ENCODE peak calls at places on chromosome 18, in ten cellular contexts. W is SK-N-SH, F is HFF-Myc, V is astrocyte, Z is PC-9, H is brain microvascular endothelial cell, D is AG09309, O is GM12878, A is osteocyte, G is fibroblast of mammary gland. E is an unnamed sample.

GRCh38 chr18:4821801-4822200 is 366.7 kb upstream of the DLGAP1 start:
- DNase-seq in W (no peak), F (no peak), V (no peak), Z (no peak), H (no peak), D (no peak), O (no peak), A (no peak), G (no peak), E (no peak)

GRCh38 chr18:46096651-46097300 is 1.3 kb downstream of the ATP5F1A start:
- DNase-seq in W (no peak), F (no peak), V (no peak), Z (no peak), H (no peak), D (no peak), O (no peak), A (no peak), G (peak), E (peak)

GRCh38 chr18:13231151-13231550 is 12.6 kb downstream of the LDLRAD4 start:
- DNase-seq in W (no peak), F (no peak), V (no peak), Z (no peak), H (no peak), D (no peak), O (no peak), A (peak), G (no peak), E (no peak)

GRCh38 chr18:58338961-58339722 is 289.7 kb downstream of the ALPK2 start:
- DNase-seq in W (no peak), F (no peak), V (peak), Z (no peak), H (no peak), D (no peak), O (no peak), A (no peak), G (peak), E (no peak)

GRCh38 chr18:55579471-55579870 is 8.5 kb downstream of the TCF4 start:
- DNase-seq in W (no peak), F (no peak), V (no peak), Z (no peak), H (no peak), D (no peak), O (no peak), A (no peak), G (no peak), E (no peak)

GRCh38 chr18:56200381-56200831 is 438.0 kb downstream of the TXNL1 start:
- DNase-seq in W (no peak), F (peak), V (peak), Z (no peak), H (peak), D (no peak), O (no peak), A (no peak), G (peak), E (no peak)

GRCh38 chr18:31101148-31102019 is 837 bp downstream of the DSC2 start:
- DNase-seq in W (peak), F (no peak), V (no peak), Z (no peak), H (no peak), D (no peak), O (no peak), A (no peak), G (no peak), E (peak)

GRCh38 chr18:31409301-31409700 is 32.7 kb downstream of the DSG4 start:
- DNase-seq in W (no peak), F (no peak), V (no peak), Z (no peak), H (no peak), D (no peak), O (no peak), A (no peak), G (no peak), E (no peak)

GRCh38 chr18:58392336-58393000 is 236.4 kb downstream of the ALPK2 start:
- DNase-seq in W (no peak), F (no peak), V (peak), Z (no peak), H (peak), D (peak), O (no peak), A (no peak), G (peak), E (no peak)

GRCh38 chr18:75112486-75113096 is 96.3 kb downstream of the PTGR3 start:
- DNase-seq in W (no peak), F (no peak), V (no peak), Z (no peak), H (no peak), D (no peak), O (no peak), A (peak), G (no peak), E (no peak)

GRCh38 chr18:35603528-35603927 is 22.0 kb downstream of the GALNT1 start:
- DNase-seq in W (no peak), F (no peak), V (no peak), Z (no peak), H (no peak), D (no peak), O (no peak), A (no peak), G (no peak), E (no peak)

GRCh38 chr18:79493211-79493800 is 97.6 kb downstream of the NFATC1 start:
- DNase-seq in W (no peak), F (no peak), V (no peak), Z (no peak), H (no peak), D (no peak), O (no peak), A (peak), G (no peak), E (no peak)

GRCh38 chr18:77133051-77133919 is 702 bp upstream of the MBP start:
- DNase-seq in W (no peak), F (no peak), V (no peak), Z (no peak), H (no peak), D (no peak), O (no peak), A (peak), G (no peak), E (no peak)

GRCh38 chr18:13464432-13465125 is 246.0 kb downstream of the LDLRAD4 start:
- DNase-seq in W (no peak), F (no peak), V (peak), Z (no peak), H (no peak), D (no peak), O (peak), A (no peak), G (no peak), E (peak)

GRCh38 chr18:28767781-28768211 is 590.9 kb upstream of the CDH2 start:
- DNase-seq in W (no peak), F (peak), V (peak), Z (no peak), H (peak), D (peak), O (no peak), A (no peak), G (peak), E (no peak)

GRCh38 chr18:62294073-62294472 is 31.0 kb upstream of the TNFRSF11A start:
- DNase-seq in W (no peak), F (no peak), V (no peak), Z (no peak), H (no peak), D (no peak), O (no peak), A (no peak), G (no peak), E (no peak)

GRCh38 chr18:51664236-51664635 is 466.8 kb upstream of the MEX3C start:
- DNase-seq in W (no peak), F (no peak), V (no peak), Z (no peak), H (no peak), D (no peak), O (no peak), A (no peak), G (no peak), E (no peak)

GRCh38 chr18:31497711-31498449 is at the start of gene DSG2:
- DNase-seq in W (peak), F (no peak), V (peak), Z (no peak), H (no peak), D (no peak), O (no peak), A (peak), G (peak), E (peak)

GRCh38 chr18:12779043-12779442 is 76.2 kb downstream of the PSMG2 start:
- DNase-seq in W (no peak), F (no peak), V (no peak), Z (no peak), H (no peak), D (no peak), O (no peak), A (peak), G (no peak), E (no peak)

GRCh38 chr18:23228102-23229051 is 93.1 kb downstream of the CABLES1 start:
- DNase-seq in W (no peak), F (no peak), V (peak), Z (no peak), H (peak), D (no peak), O (peak), A (no peak), G (peak), E (peak)

GRCh38 chr18:23166863-23167531 is 31.7 kb downstream of the CABLES1 start:
- DNase-seq in W (peak), F (no peak), V (no peak), Z (no peak), H (peak), D (no peak), O (no peak), A (no peak), G (peak), E (no peak)

GRCh38 chr18:54775686-54776085 is 52.6 kb upstream of the RAB27B start:
- DNase-seq in W (peak), F (peak), V (peak), Z (peak), H (peak), D (peak), O (no peak), A (no peak), G (peak), E (no peak)

GRCh38 chr18:46333371-46334199 is 229.4 kb downstream of the HAUS1 start:
- DNase-seq in W (peak), F (no peak), V (peak), Z (no peak), H (no peak), D (no peak), O (no peak), A (no peak), G (no peak), E (peak)

GRCh38 chr18:28112056-28112470 is 64.9 kb downstream of the CDH2 start:
- DNase-seq in W (no peak), F (no peak), V (peak), Z (no peak), H (peak), D (peak), O (no peak), A (no peak), G (peak), E (no peak)

GRCh38 chr18:61831071-61831470 is 61.7 kb downstream of the RNF152 start:
- DNase-seq in W (peak), F (no peak), V (no peak), Z (no peak), H (peak), D (no peak), O (no peak), A (no peak), G (no peak), E (no peak)

GRCh38 chr18:5944448-5944847 is 49.1 kb upstream of the TMEM200C start:
- DNase-seq in W (no peak), F (no peak), V (no peak), Z (no peak), H (no peak), D (no peak), O (no peak), A (no peak), G (no peak), E (no peak)

DNA sequence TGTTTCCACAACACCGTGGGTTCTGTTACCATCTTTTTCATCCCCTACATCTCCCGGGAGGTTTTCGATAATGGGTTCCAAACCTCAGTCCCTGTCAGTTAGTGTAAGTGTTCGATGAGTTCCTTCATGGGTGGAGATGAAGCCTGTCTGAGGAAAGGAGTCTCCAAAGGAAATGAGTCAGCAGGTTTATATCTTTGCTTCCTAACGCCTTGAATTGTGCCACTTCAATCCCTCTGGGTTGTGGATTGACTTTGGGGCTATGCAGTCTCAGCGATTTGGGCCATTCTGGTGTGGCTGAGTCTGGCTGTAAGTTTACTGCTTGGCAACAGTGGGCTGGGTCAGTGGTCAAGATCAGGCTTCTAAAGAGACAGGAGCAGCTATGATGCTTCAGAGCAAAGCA is 1.2 kb downstream of the SERPINB5 start:
- DNase-seq in W (no peak), F (no peak), V (no peak), Z (no peak), H (no peak), D (no peak), O (no peak), A (no peak), G (no peak), E (no peak)
- TF ChIP-seq CTCF in W (no peak), F (no peak), V (no peak), Z (no peak), H (no peak), D (no peak), O (no peak), A (no peak), G (no peak), E (no peak)

DNA sequence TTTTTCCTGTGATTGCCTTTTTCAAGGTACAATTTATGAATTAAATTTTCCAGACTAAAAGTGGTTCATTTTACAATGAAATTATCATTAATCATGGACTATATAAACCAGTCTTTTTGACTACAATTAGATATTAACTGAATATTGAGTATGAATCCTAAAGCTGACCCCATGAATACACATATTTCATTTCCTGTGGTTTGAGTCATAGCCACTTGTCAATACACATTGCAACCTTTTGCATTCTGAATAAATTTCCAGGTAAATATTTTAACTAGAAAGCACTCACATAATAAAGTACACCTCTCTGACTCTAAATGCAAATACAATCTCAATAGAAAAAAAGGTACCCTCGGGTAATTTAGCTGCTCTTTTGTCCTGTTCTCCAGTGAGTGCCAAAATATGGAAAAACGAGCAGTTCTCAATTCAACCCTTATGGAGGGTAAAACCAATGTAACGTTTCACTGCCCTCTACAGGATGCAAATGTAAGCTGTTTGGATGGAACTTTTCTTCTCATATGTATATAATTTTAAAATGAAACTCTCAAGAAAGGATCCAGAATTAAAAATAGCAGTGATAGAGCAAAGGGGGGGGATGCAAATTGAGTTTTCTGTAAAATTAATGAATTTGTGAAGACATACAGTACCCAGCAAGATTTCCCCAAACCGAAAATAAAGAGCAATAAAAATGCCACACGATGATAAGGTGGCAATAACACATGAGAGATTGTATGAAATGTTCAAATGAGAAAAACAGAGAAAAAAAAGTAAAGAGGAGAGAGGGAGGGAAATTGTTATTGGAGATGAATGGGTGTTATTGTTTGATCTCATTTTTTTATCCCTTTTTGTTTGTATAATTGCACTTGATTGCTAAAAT is 1795.7 kb upstream of the PIK3C3 start:
- DNase-seq in W (peak), F (peak), V (peak), Z (no peak), H (peak), D (no peak), O (peak), A (no peak), G (peak), E (no peak)
- TF ChIP-seq CTCF in W (peak), F (peak), V (peak), Z (peak), H (peak), D (peak), O (peak), A (peak), G (peak), E (no peak)

GRCh38 chr18:25915907-25916306 is 174.5 kb downstream of the SS18 start:
- DNase-seq in W (no peak), F (no peak), V (no peak), Z (no peak), H (no peak), D (no peak), O (no peak), A (no peak), G (no peak), E (no peak)
- TF ChIP-seq CTCF in W (peak), F (peak), V (no peak), Z (no peak), H (peak), D (no peak), O (no peak), A (no peak), G (peak), E (no peak)

GRCh38 chr18:3060667-3061580 is 48.0 kb upstream of the LPIN2 start:
- DNase-seq in W (no peak), F (no peak), V (no peak), Z (no peak), H (no peak), D (no peak), O (no peak), A (no peak), G (no peak), E (peak)

GRCh38 chr18:3066391-3067079 is 53.6 kb upstream of the LPIN2 start:
- DNase-seq in W (no peak), F (no peak), V (no peak), Z (no peak), H (no peak), D (no peak), O (no peak), A (peak), G (no peak), E (no peak)

GRCh38 chr18:3059272-3059671 is 46.3 kb upstream of the LPIN2 start:
- DNase-seq in W (no peak), F (no peak), V (no peak), Z (no peak), H (no peak), D (no peak), O (no peak), A (no peak), G (no peak), E (no peak)

GRCh38 chr18:3061581-3062416 is 48.9 kb upstream of the LPIN2 start:
- DNase-seq in W (no peak), F (no peak), V (no peak), Z (no peak), H (no peak), D (no peak), O (no peak), A (peak), G (no peak), E (no peak)

DNA sequence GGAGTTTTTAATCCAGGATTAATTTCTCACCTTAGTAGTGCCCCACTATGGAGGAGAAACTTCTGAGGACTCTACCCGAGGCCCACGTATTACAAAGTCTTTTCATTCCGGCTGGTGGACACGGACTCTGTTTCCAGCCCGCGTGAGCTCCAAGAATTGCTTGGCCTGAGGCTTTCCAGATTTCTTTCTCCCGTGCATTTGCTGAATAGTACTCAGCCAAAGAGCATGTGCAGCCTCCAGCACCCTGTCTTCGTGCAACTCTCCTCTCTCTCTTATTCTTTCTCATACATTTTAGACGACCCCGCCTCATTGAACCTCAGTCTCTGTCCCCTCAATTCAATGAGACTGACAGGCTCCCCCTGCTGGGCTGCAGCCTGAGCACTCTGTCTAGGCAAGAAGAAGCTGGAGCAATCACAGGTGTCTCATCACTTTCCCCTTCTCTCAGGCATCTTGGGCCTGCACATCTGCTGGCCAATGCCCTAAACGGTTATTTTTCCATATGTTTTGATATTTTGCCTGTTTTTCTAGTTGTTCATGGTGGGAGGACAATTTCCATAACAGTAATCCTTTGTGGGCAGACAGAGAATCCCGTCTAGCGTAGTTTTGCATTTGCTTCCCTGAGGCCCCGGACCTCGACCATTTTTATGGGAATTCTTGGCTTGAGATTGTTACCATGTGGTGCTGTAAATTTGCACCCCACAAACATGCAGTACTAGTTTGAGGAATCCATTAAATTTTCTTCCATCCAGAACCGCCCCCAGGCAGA is 50.0 kb upstream of the LPIN2 start:
- DNase-seq in W (peak), F (peak), V (no peak), Z (no peak), H (no peak), D (no peak), O (no peak), A (peak), G (peak), E (peak)
- TF ChIP-seq CTCF in W (peak), F (peak), V (peak), Z (peak), H (peak), D (peak), O (peak), A (peak), G (peak), E (peak)

GRCh38 chr18:47560693-47561092 is 309.2 kb upstream of the SKOR2 start:
- DNase-seq in W (no peak), F (no peak), V (no peak), Z (no peak), H (no peak), D (no peak), O (no peak), A (no peak), G (no peak), E (no peak)

GRCh38 chr18:47552783-47553182 is 301.3 kb upstream of the SKOR2 start:
- DNase-seq in W (no peak), F (no peak), V (no peak), Z (no peak), H (no peak), D (no peak), O (no peak), A (no peak), G (no peak), E (no peak)

GRCh38 chr18:47561316-47561715 is 309.9 kb upstream of the SKOR2 start:
- DNase-seq in W (no peak), F (no peak), V (no peak), Z (no peak), H (no peak), D (no peak), O (no peak), A (no peak), G (no peak), E (no peak)

GRCh38 chr18:47558110-47558750 is 306.8 kb upstream of the SKOR2 start:
- DNase-seq in W (no peak), F (no peak), V (no peak), Z (no peak), H (no peak), D (no peak), O (peak), A (peak), G (no peak), E (no peak)

DNA sequence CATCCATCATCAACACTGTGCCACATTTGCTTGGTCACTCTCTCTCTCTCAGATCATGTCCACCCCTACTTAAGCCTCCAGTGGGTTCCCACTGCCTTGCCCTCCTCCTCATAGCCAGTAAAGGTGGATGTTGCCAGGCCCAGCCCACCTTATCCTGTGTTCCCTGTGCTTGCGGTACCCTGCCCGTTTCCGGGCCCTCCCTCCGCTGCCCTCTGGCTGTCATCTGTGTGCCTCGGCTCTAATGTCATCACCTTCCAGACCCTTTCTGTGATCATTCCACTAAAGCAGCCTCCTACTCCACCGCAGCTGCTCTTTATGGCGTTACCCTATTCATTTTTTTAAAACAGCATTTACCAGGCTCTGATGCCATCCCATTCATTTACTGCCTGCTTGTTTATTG is 305.7 kb upstream of the SKOR2 start:
- DNase-seq in W (no peak), F (no peak), V (no peak), Z (no peak), H (no peak), D (no peak), O (no peak), A (peak), G (no peak), E (no peak)
- TF ChIP-seq CTCF in W (no peak), F (no peak), V (no peak), Z (no peak), H (no peak), D (no peak), O (no peak), A (no peak), G (no peak), E (no peak)

E was measured in GM20000.